ENCODE peak calls at places on chromosomes 5 and 9, in eight cellular contexts. L is upper lobe of right lung, V is left ventricle myocardium inferior, U is fibroblast of mammary gland, T is mesenchymal stem cell, O is SK-N-SH, N is NT2/D1, B is aorta. I is an unnamed sample.

GRCh38 chr9:83981126-83981871 is 694 bp downstream of the RMI1 start:
- DNase-seq in V (no peak), T (peak; percentile 63), B (no peak), N (no peak), U (peak; percentile 58), L (no peak), O (peak; percentile 48), I (no peak)

GRCh38 chr9:8632493-8632892 is 832.9 kb upstream of the DMAC1 start:
- DNase-seq in U (no peak), N (no peak), B (no peak), T (no peak), V (no peak), L (no peak), O (no peak), I (no peak)

GRCh38 chr9:6226696-6227095 is 11.1 kb downstream of the IL33 start:
- DNase-seq in U (no peak), N (peak; percentile 44), T (no peak), V (no peak), O (no peak), B (no peak), L (no peak), I (no peak)

GRCh38 chr5:149132474-149132873 is 8.8 kb upstream of the ABLIM3 start:
- DNase-seq in B (no peak), N (no peak), T (no peak), U (no peak), V (no peak), O (no peak), L (no peak), I (no peak)

GRCh38 chr9:84929068-84929467 is 259.5 kb downstream of the NTRK2 start:
- DNase-seq in B (no peak), N (no peak), T (no peak), L (no peak), V (no peak), O (no peak), U (no peak), I (no peak)

GRCh38 chr9:129834489-129835127 is 467 bp downstream of the C9orf78 start:
- DNase-seq in U (no peak), L (no peak), O (peak; percentile 44), B (no peak), V (no peak), T (no peak), N (no peak), I (no peak)

GRCh38 chr9:78146241-78146640 is 89.6 kb upstream of the CEP78 start:
- DNase-seq in U (no peak), N (no peak), O (no peak), B (no peak), L (no peak), T (no peak), V (no peak), I (no peak)

GRCh38 chr9:73270967-73271722 is 119.5 kb downstream of the ANXA1 start:
- DNase-seq in N (no peak), V (no peak), O (no peak), T (peak; percentile 92), U (peak; percentile 92), L (no peak), B (no peak), I (peak; percentile 35)

GRCh38 chr5:159231167-159231566 is 21.8 kb upstream of the RNF145 start:
- DNase-seq in O (no peak), N (no peak), B (no peak), T (peak; percentile 13), L (no peak), U (peak; percentile 41), V (no peak), I (no peak)

GRCh38 chr5:36452394-36453100 is 150.8 kb upstream of the RANBP3L start:
- DNase-seq in T (no peak), N (no peak), B (no peak), O (no peak), L (no peak), V (no peak), U (no peak), I (no peak)

GRCh38 chr5:58542709-58543108 is 40.2 kb upstream of the RAB3C start:
- DNase-seq in L (no peak), V (no peak), T (no peak), U (no peak), B (no peak), N (no peak), O (no peak), I (no peak)

GRCh38 chr5:30908356-30908755 is 285.1 kb upstream of the CDH6 start:
- DNase-seq in T (no peak), U (no peak), O (no peak), N (no peak), V (peak; percentile 12), B (no peak), L (no peak), I (no peak)

GRCh38 chr9:20623021-20623747 is 885 bp upstream of the MLLT3 start:
- DNase-seq in N (no peak), B (no peak), T (peak; percentile 33), U (no peak), L (peak; percentile 65), O (no peak), V (peak; percentile 26), I (no peak)

GRCh38 chr9:78826521-78826920 is 529.6 kb downstream of the PSAT1 start:
- DNase-seq in N (no peak), B (no peak), T (no peak), O (no peak), V (no peak), U (no peak), L (no peak), I (peak; percentile 51)

GRCh38 chr5:133565993-133566392 is 46.3 kb downstream of the FSTL4 start:
- DNase-seq in U (peak; percentile 35), V (no peak), T (peak; percentile 22), N (no peak), O (no peak), B (no peak), L (no peak), I (no peak)

GRCh38 chr5:59731829-59732228 is 161.7 kb downstream of the PDE4D start:
- DNase-seq in V (no peak), O (no peak), B (no peak), L (no peak), U (no peak), N (no peak), T (no peak), I (no peak)

GRCh38 chr9:128637656-128638055 is 19.0 kb downstream of the DYNC2I2 start:
- DNase-seq in V (no peak), U (no peak), O (peak; percentile 38), B (no peak), N (no peak), L (no peak), T (no peak), I (no peak)

GRCh38 chr5:109844148-109844547 is 154.4 kb downstream of the MAN2A1 start:
- DNase-seq in B (no peak), V (no peak), T (no peak), L (no peak), U (peak; percentile 31), N (no peak), O (no peak), I (no peak)

DNA sequence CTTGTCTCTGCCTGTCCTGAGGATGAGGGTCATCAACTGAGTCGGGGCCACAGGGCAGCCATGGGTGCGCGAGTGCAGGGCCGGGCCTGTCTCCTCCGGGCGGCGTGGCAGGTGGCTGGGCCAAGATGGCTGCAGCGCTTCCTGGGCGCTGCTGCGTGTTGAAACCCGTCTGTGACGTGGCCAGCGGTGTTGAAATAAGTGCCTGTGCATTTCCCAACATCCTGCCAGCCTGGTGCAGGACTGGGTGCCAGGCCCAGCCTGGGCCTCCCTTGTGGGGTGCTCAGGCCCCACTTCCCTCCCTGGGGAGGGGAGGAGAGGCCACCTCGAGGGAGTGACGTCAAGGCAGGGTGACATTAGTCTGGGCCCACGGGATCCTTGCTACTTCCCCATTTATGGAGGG is 45.5 kb downstream of the RXRA start:
- DNase-seq in U (peak; percentile 21), O (no peak), L (peak; percentile 93), N (no peak), T (no peak), B (peak; percentile 88), V (peak; percentile 73), I (no peak)
- H3K4me3 ChIP-seq in U (no peak overlapping the region), O (no peak overlapping the region), L (no peak overlapping the region), N (no peak overlapping the region), T (no peak overlapping the region), B (no peak overlapping the region), V (no peak overlapping the region), I (no peak overlapping the region)

DNA sequence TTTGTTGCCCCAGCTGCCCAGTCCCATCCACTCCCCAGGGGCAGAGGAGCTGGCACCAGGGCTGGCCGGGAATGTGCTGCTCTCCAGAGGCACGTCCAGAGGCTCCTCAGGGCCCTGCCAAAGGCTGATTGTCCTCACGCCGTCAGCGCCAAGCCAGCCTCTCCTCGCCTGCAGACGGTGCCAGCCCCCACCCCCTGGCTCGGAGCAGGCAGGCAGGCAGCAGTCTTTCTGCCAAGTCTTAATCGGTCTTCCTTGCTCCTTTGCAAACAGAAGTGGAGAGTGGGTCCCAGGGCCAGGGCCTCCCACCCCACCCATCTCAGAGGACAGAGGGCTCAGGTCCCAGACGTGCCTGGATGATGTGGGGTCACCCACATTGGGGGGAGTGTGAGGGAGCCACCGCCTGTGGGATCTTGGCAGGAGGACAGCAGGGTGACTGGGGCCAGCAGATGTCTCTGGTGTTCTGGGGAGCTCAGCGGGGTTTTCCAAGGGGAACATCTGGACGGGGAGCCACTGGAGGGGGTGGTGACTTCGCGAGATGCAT is 36.3 kb downstream of the FAM163B start:
- DNase-seq in U (no peak), O (peak; percentile 86), T (no peak), N (no peak), L (peak; percentile 82), V (peak; percentile 81), B (peak; percentile 91), I (no peak)
- H3K4me3 ChIP-seq in U (no peak overlapping the region), O (no peak overlapping the region), T (no peak overlapping the region), N (no peak overlapping the region), L (no peak overlapping the region), V (no peak overlapping the region), B (no peak overlapping the region), I (no peak overlapping the region)

GRCh38 chr5:178100774-178101173 is 12.6 kb upstream of the N4BP3 start:
- DNase-seq in L (no peak), T (no peak), U (no peak), V (no peak), B (no peak), O (no peak), N (no peak), I (no peak)
- H3K4me3 ChIP-seq in L (no peak overlapping the region), T (no peak overlapping the region), U (no peak overlapping the region), V (no peak overlapping the region), B (no peak overlapping the region), O (no peak overlapping the region), N (no peak overlapping the region), I (no peak overlapping the region)

GRCh38 chr5:128537306-128537998 is 593 bp downstream of the FBN2 start:
- DNase-seq in U (peak; percentile 66), B (peak; percentile 78), T (peak; percentile 74), N (no peak), O (peak; percentile 14), V (peak; percentile 23), L (peak; percentile 68), I (no peak)
- H3K4me3 ChIP-seq in U (peak overlapping the region; percentile 72), B (peak overlapping the region; percentile 47), T (peak overlapping the region; percentile 84), N (peak overlapping the region; percentile 61), O (peak overlapping the region; percentile 45), V (peak overlapping the region; percentile 76), L (peak overlapping the region; percentile 43), I (peak overlapping the region; percentile 89)